ENCODE peak calls at places on chromosome 9, in five cellular contexts. Q, O, K, L and W are unnamed samples.

GRCh38 chr9:131046093-131046380 is 37.1 kb downstream of the LAMC3 start:
- DNase-seq in O (no peak), Q (no peak), L (peak; percentile 34), K (no peak), W (no peak)

GRCh38 chr9:97563458-97564135 is 62.1 kb downstream of the TMOD1 start:
- DNase-seq in Q (no peak), O (no peak), K (no peak), L (no peak), W (no peak)

GRCh38 chr9:83296123-83296522 is 233.2 kb upstream of the RASEF start:
- DNase-seq in Q (peak; percentile 9), K (peak; percentile 75), O (no peak), L (no peak), W (no peak)

GRCh38 chr9:38068866-38069628 is at the start of gene SHB:
- DNase-seq in O (peak; percentile 88), K (peak; percentile 95), L (peak; percentile 87), Q (peak; percentile 62), W (peak; percentile 73)

GRCh38 chr9:134537891-134538520 is 103.6 kb upstream of the COL5A1 start:
- DNase-seq in Q (no peak), K (no peak), L (peak; percentile 71), O (no peak), W (no peak)

GRCh38 chr9:126097679-126098078 is 228.9 kb upstream of the MVB12B start:
- DNase-seq in O (no peak), K (no peak), Q (no peak), L (no peak), W (no peak)

GRCh38 chr9:91530829-91531228 is 107.2 kb upstream of the NFIL3 start:
- DNase-seq in Q (no peak), O (no peak), L (no peak), K (no peak), W (no peak)

GRCh38 chr9:27880135-27880534 is 306.9 kb upstream of the C9orf72 start:
- DNase-seq in O (no peak), L (no peak), Q (no peak), K (peak; percentile 46), W (no peak)

GRCh38 chr9:19495186-19496028 is 86.6 kb downstream of the ACER2 start:
- DNase-seq in K (peak; percentile 67), O (no peak), L (no peak), Q (no peak), W (no peak)

GRCh38 chr9:6098431-6098830 is 83.0 kb upstream of the RANBP6 start:
- DNase-seq in L (peak; percentile 57), O (no peak), Q (no peak), K (no peak), W (no peak)

GRCh38 chr9:98276907-98277469 is 21.5 kb upstream of the TBC1D2 start:
- DNase-seq in L (no peak), K (no peak), O (no peak), Q (no peak), W (no peak)

GRCh38 chr9:109967651-109968331 is 187.8 kb downstream of the PALM2AKAP2 start:
- DNase-seq in Q (no peak), O (no peak), L (no peak), K (no peak), W (peak; percentile 49)

GRCh38 chr9:16653491-16654407 is 216.7 kb downstream of the BNC2 start:
- DNase-seq in O (peak; percentile 76), K (no peak), Q (no peak), L (no peak), W (no peak)

GRCh38 chr9:129648092-129648763 is 6.3 kb upstream of the ASB6 start:
- DNase-seq in Q (no peak), K (no peak), O (no peak), L (peak; percentile 51), W (no peak)

GRCh38 chr9:133763272-133764183 is 25.4 kb upstream of the SARDH start:
- DNase-seq in L (peak; percentile 50), Q (no peak), K (peak; percentile 28), O (peak; percentile 59), W (no peak)

GRCh38 chr9:35269919-35270318 is 108.1 kb downstream of the UNC13B start:
- DNase-seq in O (no peak), K (no peak), Q (no peak), L (no peak), W (no peak)

DNA sequence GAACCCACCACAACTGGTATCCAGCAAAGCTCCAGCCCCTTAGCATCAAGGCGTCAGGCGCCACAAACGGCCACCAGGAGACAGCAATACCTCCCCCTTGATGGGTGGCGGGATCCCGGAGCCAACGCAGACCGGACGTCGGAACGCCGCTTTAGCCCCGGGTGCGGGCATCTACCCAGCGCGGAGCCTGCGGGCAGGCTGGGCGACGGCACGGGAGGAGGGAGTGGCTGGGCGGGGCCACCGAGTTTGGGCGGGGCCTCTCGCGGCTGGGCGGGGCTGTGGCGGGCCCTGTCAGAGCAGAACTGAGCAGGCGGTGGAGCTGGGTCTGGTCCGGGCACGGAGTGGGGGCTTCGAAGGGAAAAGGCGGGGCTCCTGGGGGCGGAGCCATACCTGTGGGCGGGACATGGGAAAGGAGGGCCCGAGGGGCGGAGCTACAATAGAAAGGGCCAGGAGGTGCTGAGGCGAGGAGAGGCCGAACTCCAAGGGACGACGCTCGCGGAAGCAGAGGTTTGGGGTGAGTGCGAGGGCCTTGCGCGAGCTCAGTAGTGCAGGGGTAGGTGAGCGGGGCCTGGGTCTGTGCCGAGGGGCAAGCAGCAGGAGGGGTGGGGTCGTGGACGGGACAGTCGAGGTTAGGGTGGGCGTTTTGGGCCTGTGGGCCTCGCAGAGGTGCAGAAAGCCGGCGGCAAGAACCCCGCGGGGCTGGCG is 40.2 kb upstream of the GARNL3 start:
- DNase-seq in Q (peak; percentile 96), L (peak; percentile 76), K (peak; percentile 100), O (peak; percentile 97), W (peak; percentile 88)
- H3K27ac ChIP-seq in Q (peak overlapping the region; percentile 57), L (no peak overlapping the region), K (peak overlapping the region; percentile 79), O (peak overlapping the region; percentile 80), W (peak overlapping the region; percentile 39)

GRCh38 chr9:90306118-90306517 is 336.5 kb downstream of the DIRAS2 start:
- DNase-seq in K (no peak), Q (no peak), O (no peak), L (no peak), W (no peak)

GRCh38 chr9:90310523-90310879 is 332.1 kb downstream of the DIRAS2 start:
- DNase-seq in Q (no peak), L (no peak), O (no peak), K (no peak), W (no peak)

GRCh38 chr9:90309809-90310522 is 332.7 kb downstream of the DIRAS2 start:
- DNase-seq in O (no peak), K (no peak), L (no peak), Q (no peak), W (no peak)

GRCh38 chr9:90308746-90309145 is 333.9 kb downstream of the DIRAS2 start:
- DNase-seq in K (no peak), L (no peak), Q (no peak), O (no peak), W (no peak)

DNA sequence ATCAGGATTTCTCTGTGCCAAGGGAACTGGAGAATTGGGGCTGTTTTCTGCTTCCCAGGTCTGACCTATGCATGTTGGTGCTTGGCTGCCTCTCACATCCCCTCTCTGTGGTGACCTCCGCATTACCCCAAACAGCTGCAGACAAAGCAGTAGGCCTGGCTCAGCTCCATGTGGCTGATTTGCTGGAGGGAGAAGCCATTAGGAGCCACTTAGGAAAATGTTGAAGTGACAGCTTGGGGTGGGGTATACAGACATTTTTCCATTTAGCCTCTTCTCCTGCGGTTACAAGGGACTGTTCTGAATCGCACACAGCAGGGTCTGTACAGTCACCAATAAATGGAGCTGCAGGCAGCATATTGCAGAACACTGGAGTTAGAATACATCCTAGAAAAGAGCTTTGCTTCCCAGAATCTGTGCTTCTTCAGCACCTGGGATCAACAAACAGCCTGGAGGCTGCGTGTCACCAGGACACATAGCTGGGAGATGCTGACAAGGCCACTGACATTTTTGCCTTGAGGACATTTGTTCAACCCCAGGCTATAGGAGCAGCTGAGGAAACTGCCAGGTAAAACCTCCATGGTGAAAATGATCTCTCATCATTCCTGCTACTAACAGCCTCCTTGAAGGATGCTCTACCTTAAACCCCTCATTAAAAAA is 335.3 kb downstream of the DIRAS2 start:
- DNase-seq in K (no peak), L (no peak), O (no peak), Q (no peak), W (no peak)
- H3K27ac ChIP-seq in K (no peak overlapping the region), L (no peak overlapping the region), O (no peak overlapping the region), Q (no peak overlapping the region), W (no peak overlapping the region)

GRCh38 chr9:137077758-137078693 is 709 bp downstream of the UAP1L1 start:
- DNase-seq in L (peak; percentile 27), K (peak; percentile 65), O (peak; percentile 69), Q (peak; percentile 42), W (peak; percentile 35)

GRCh38 chr9:137075275-137075775 is 2.0 kb upstream of the UAP1L1 start:
- DNase-seq in O (no peak), L (no peak), Q (no peak), K (no peak), W (no peak)

GRCh38 chr9:137078701-137079400 is 1.5 kb downstream of the UAP1L1 start:
- DNase-seq in Q (no peak), O (peak; percentile 62), K (peak; percentile 89), L (no peak), W (no peak)

GRCh38 chr9:137076636-137077009 is 694 bp upstream of the UAP1L1 start:
- DNase-seq in O (no peak), Q (no peak), K (no peak), L (no peak), W (no peak)

DNA sequence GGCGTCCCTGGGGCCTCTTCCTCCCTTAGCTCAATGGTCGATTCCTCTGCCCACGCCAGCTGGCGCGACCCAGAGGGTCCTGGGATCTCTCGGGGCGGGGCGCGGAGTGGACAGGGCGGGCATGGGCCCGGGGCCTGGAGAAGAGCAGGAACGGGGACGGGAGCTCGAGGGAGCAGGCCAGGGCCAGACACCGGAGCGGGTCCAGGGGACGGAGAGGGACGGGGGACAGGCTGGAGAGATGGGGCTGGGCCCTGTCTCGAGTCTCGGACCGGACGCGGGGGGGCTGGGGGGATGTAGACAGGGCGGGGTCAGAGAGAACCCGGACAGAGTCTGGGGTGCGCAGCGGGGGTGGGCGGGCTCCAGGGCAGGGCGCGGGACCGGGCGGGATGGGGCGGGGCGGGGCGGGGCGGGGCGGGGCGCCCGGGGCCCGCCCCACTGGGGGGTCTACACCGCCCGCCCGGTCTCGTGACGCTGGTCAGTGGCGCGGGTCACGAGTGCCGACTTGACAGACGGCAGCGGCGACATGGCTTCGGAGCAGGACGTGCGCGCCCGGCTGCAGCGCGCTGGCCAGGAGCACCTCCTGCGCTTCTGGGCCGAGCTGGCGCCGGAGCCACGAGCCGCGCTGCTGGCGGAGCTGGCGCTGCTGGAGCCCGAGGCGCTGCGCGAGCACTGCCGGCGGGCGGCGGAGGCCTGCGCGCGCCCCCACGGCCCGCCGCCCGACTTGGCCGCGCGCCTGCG is at the start of gene UAP1L1:
- DNase-seq in Q (peak; percentile 64), L (peak; percentile 78), O (peak; percentile 91), K (peak; percentile 74), W (peak; percentile 71)
- H3K27ac ChIP-seq in Q (no peak within 1 kb of the TSS), L (no peak within 1 kb of the TSS), O (peak within 1 kb of the TSS; percentile 35), K (no peak within 1 kb of the TSS), W (peak within 1 kb of the TSS; percentile 66)

DNA sequence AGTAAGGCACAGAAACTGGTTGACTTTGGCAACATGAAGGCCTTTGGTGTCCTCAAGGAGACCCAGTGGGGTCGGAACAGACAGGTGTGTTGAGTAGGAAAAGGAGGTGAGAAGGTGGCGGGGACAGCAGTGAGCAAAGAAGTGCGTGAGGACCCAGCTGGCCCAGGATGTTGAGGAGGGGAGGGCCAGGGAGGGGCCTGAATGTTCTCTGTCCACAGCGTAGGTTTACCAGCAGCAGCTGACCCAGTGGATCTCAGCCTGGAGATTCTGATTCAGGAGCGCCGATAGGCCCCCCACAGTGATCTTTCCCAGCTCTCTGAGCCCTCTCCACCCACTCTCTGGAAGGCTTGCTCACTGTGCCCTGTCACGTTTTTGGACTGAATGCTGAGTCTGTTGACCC is 88.5 kb downstream of the DAB2IP start:
- DNase-seq in Q (no peak), O (no peak), L (no peak), K (no peak), W (no peak)
- H3K27ac ChIP-seq in Q (no peak overlapping the region), O (peak overlapping the region; percentile 94), L (no peak overlapping the region), K (no peak overlapping the region), W (no peak overlapping the region)